ENCODE peak calls at places on chromosomes 7 and 10, in nine cellular contexts. M is K562, N is GM12878, D is suprapubic skin, E is spleen, S is stomach, H is transverse colon, L is sigmoid colon, B is HCT116. C is an unnamed sample. For H3K4me1, the result is how much of the 10 kb centered on the place peaks cover.

GRCh38 chr7:877312-878232 is 1.2 kb downstream of the GET4 start:
- DNase-seq in M (peak), E (peak), B (no peak), D (no peak), H (peak), S (peak), L (no peak), N (no peak), C (no peak)

GRCh38 chr7:78607099-78607498 is 808.5 kb downstream of the PHTF2 start:
- DNase-seq in D (no peak), M (no peak), B (no peak), N (no peak), L (no peak), S (no peak), E (no peak), H (no peak), C (no peak)

GRCh38 chr10:132693676-132694075 is 92.3 kb downstream of the NKX6-2 start:
- DNase-seq in H (no peak), D (no peak), E (no peak), N (no peak), S (no peak), B (no peak), M (no peak), L (no peak), C (no peak)

GRCh38 chr10:21832751-21833150 is 170.8 kb downstream of the DNAJC1 start:
- DNase-seq in H (no peak), B (no peak), N (no peak), L (no peak), S (no peak), E (no peak), D (no peak), M (no peak), C (no peak)

GRCh38 chr10:71081229-71081560 is 131.2 kb upstream of the UNC5B start:
- DNase-seq in M (no peak), N (no peak), B (no peak), L (peak), E (no peak), D (peak), S (no peak), H (no peak), C (no peak)

GRCh38 chr7:64951250-64951848 is 39.5 kb downstream of the ZNF117 start:
- DNase-seq in B (peak), E (no peak), M (peak), N (peak), H (no peak), L (no peak), D (no peak), S (no peak), C (no peak)

GRCh38 chr10:124296121-124296812 is 122.5 kb downstream of the OAT start:
- DNase-seq in M (no peak), S (no peak), N (no peak), E (no peak), B (no peak), L (peak), H (no peak), D (peak), C (no peak)

GRCh38 chr10:27744478-27745379 is 890 bp downstream of the MKX start:
- DNase-seq in M (no peak), N (no peak), E (peak), H (peak), D (no peak), B (no peak), L (peak), S (peak), C (no peak)

GRCh38 chr7:24827589-24827988 is 70.3 kb upstream of the GSDME start:
- DNase-seq in B (no peak), E (no peak), M (no peak), L (no peak), N (no peak), D (no peak), H (no peak), S (no peak), C (no peak)

GRCh38 chr7:64098-64521 is 128.3 kb upstream of the FAM20C start:
- DNase-seq in M (peak), E (peak), D (no peak), B (peak), L (peak), H (peak), N (no peak), S (peak), C (peak)

GRCh38 chr10:124259139-124259825 is 159.4 kb downstream of the OAT start:
- DNase-seq in E (peak), L (peak), D (no peak), S (no peak), B (peak), N (no peak), M (no peak), H (no peak), C (no peak)

GRCh38 chr10:76382381-76382851 is 951.0 kb downstream of the LRMDA start:
- DNase-seq in B (no peak), M (no peak), N (no peak), D (no peak), S (no peak), L (no peak), H (no peak), E (no peak), C (no peak)

GRCh38 chr7:79692015-79692414 is 238.5 kb upstream of the MAGI2 start:
- DNase-seq in D (no peak), E (no peak), N (no peak), B (no peak), L (no peak), H (no peak), M (no peak), S (no peak), C (no peak)

GRCh38 chr7:101066141-101066857 is 19.0 kb upstream of the TRIM56 start:
- DNase-seq in H (no peak), M (no peak), B (no peak), E (peak), S (no peak), N (no peak), L (no peak), D (no peak), C (no peak)

GRCh38 chr10:3294919-3295318 is 122.3 kb upstream of the PITRM1 start:
- DNase-seq in L (no peak), M (no peak), H (no peak), B (no peak), N (no peak), D (no peak), S (no peak), E (no peak), C (no peak)

GRCh38 chr10:22479419-22479818 is 134.1 kb downstream of the SPAG6 start:
- DNase-seq in S (no peak), L (no peak), H (no peak), N (no peak), M (no peak), B (no peak), D (no peak), E (no peak), C (no peak)

GRCh38 chr7:110373514-110374258 is 717.2 kb upstream of the LRRN3 start:
- DNase-seq in H (no peak), B (no peak), L (no peak), N (no peak), M (no peak), D (no peak), E (no peak), S (no peak), C (no peak)

GRCh38 chr10:113169853-113170455 is 219.9 kb downstream of the TCF7L2 start:
- DNase-seq in M (no peak), D (no peak), H (no peak), E (no peak), S (no peak), N (peak), L (no peak), B (no peak), C (no peak)

GRCh38 chr10:27794157-27794556 is 48.5 kb upstream of the MKX start:
- DNase-seq in B (no peak), D (no peak), E (no peak), L (no peak), M (no peak), H (no peak), S (no peak), N (no peak), C (no peak)

GRCh38 chr10:71320592-71320991 is 1.5 kb downstream of the SLC29A3 start:
- DNase-seq in N (no peak), L (no peak), B (no peak), M (no peak), S (no peak), D (no peak), E (no peak), H (no peak), C (no peak)

GRCh38 chr10:128723631-128724205 is 597.5 kb upstream of the MKI67 start:
- DNase-seq in L (no peak), H (no peak), B (no peak), S (no peak), N (no peak), M (no peak), E (no peak), D (no peak), C (no peak)

GRCh38 chr10:131453772-131454634 is 142.5 kb upstream of the TCERG1L start:
- DNase-seq in B (peak), L (no peak), H (peak), M (peak), N (no peak), D (peak), E (no peak), S (peak), C (no peak)

GRCh38 chr7:130957722-130958360 is 223.8 kb upstream of the KLF14 start:
- DNase-seq in M (no peak), H (no peak), E (no peak), B (no peak), L (no peak), S (no peak), N (no peak), D (no peak), C (no peak)

GRCh38 chr10:126459878-126460481 is 71.7 kb upstream of the ADAM12 start:
- DNase-seq in H (no peak), D (no peak), L (no peak), M (no peak), E (no peak), S (no peak), B (peak), N (no peak), C (no peak)

GRCh38 chr7:101166909-101167644 is 1.7 kb upstream of the VGF start:
- DNase-seq in L (no peak), S (no peak), D (no peak), N (no peak), M (peak), E (no peak), B (no peak), H (no peak), C (no peak)

GRCh38 chr10:52706347-52707070 is 66.1 kb downstream of the MBL2 start:
- DNase-seq in E (no peak), N (no peak), M (no peak), S (no peak), D (no peak), H (no peak), L (no peak), B (no peak), C (no peak)

GRCh38 chr10:69217119-69217754 is 2.9 kb upstream of the HKDC1 start:
- DNase-seq in M (no peak), H (no peak), D (no peak), B (peak), L (no peak), E (no peak), N (no peak), S (no peak), C (no peak)

GRCh38 chr10:32687546-32687945 is 241.6 kb downstream of the CCDC7 start:
- DNase-seq in L (no peak), N (no peak), M (no peak), E (no peak), S (no peak), H (no peak), D (no peak), B (no peak), C (no peak)

GRCh38 chr7:16543456-16543855 is 16.8 kb downstream of the LRRC72 start:
- DNase-seq in N (no peak), M (no peak), S (no peak), B (no peak), H (no peak), L (no peak), D (no peak), E (no peak), C (no peak)

DNA sequence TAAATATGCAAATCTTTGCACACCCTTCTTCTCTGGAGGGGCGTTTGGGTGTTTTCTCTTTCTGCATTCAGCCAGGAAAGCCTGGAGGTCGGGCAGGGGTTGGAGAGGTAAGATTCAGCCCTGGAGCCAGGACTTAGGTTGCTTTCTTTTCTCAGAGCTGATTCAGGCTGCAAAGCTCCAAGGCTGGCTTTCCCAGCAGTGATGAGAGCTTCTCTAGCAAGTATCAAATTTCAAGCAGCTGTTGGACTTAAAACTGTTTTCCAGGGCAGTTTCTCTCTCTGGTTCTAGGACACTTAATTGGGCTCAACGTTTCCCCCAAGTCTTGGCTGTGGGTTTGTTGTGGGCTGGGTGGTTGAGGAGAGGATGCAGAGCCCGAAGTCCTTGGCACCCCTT is 608 bp downstream of the AKR1B10 start:
- DNase-seq in D (no peak), S (no peak), E (no peak), L (no peak), N (no peak), M (no peak), B (no peak), H (no peak), C (no peak)
- H3K4me1 ChIP-seq in D (half or more), S (under half), E (under half), L (under half), N (under half), M (under half), B (under half), H (under half), C (under half)

DNA sequence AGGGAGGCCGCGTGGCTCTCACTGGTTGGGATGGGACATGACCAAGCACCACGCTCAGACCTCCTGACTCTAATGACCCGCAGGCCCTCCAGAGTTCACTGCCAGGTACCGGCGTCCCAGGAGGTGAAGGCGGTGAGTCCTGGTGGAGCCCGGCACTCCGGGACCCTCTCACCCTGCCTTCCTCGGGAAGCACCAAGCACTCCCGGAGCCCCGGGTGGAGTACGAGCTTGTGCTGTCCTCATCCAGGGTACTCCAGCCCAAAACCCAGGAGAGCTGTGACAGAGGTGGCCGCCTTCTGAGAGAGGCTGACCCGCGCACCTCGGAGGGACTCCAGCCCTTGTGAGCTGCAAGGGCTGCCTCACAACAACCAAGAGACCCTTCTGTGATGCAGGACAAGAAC is 9.4 kb downstream of the MAD1L1 start:
- DNase-seq in D (no peak), E (no peak), H (no peak), M (no peak), L (no peak), B (no peak), S (no peak), N (no peak), C (no peak)
- TF ChIP-seq POLR2AphosphoS5 in D (no peak), E (no peak), H (no peak), M (no peak), L (no peak), B (no peak), S (no peak), N (no peak), C (no peak)

GRCh38 chr7:42231043-42231442 is 6.0 kb downstream of the GLI3 start:
- DNase-seq in B (no peak), E (no peak), H (no peak), L (no peak), D (no peak), M (no peak), N (no peak), S (no peak), C (no peak)

GRCh38 chr7:42232275-42232674 is 4.7 kb downstream of the GLI3 start:
- DNase-seq in E (no peak), H (no peak), N (no peak), D (peak), S (no peak), L (peak), B (no peak), M (no peak), C (no peak)

GRCh38 chr7:42234736-42235135 is 2.3 kb downstream of the GLI3 start:
- DNase-seq in N (no peak), E (no peak), S (no peak), D (no peak), B (no peak), H (no peak), L (no peak), M (no peak), C (no peak)

GRCh38 chr7:42233939-42234338 is 3.1 kb downstream of the GLI3 start:
- DNase-seq in H (no peak), N (no peak), S (no peak), E (no peak), L (no peak), B (no peak), D (no peak), M (no peak), C (no peak)

GRCh38 chr7:42233166-42233565 is 3.8 kb downstream of the GLI3 start:
- DNase-seq in B (no peak), L (no peak), N (no peak), E (no peak), M (no peak), H (no peak), D (no peak), S (no peak), C (no peak)
- H3K4me1 ChIP-seq in B (under half), L (half or more), N (under half), E (under half), M (under half), H (under half), D (half or more), S (under half), C (under half)

GRCh38 chr10:59362184-59362966 is at the start of gene FAM13C:
- DNase-seq in N (no peak), L (peak), E (peak), B (no peak), S (peak), H (peak), M (no peak), D (peak), C (peak)

GRCh38 chr10:59361659-59362183 is 628 bp downstream of the FAM13C start:
- DNase-seq in D (no peak), B (no peak), H (no peak), S (no peak), E (no peak), L (no peak), M (no peak), N (no peak), C (no peak)

GRCh38 chr10:59363446-59363958 is 1.2 kb upstream of the FAM13C start:
- DNase-seq in E (no peak), H (no peak), L (no peak), M (no peak), N (no peak), S (no peak), D (no peak), B (no peak), C (no peak)

GRCh38 chr10:59362991-59363390 is 642 bp upstream of the FAM13C start:
- DNase-seq in L (peak), H (peak), M (no peak), S (peak), B (no peak), N (no peak), E (no peak), D (peak), C (peak)

DNA sequence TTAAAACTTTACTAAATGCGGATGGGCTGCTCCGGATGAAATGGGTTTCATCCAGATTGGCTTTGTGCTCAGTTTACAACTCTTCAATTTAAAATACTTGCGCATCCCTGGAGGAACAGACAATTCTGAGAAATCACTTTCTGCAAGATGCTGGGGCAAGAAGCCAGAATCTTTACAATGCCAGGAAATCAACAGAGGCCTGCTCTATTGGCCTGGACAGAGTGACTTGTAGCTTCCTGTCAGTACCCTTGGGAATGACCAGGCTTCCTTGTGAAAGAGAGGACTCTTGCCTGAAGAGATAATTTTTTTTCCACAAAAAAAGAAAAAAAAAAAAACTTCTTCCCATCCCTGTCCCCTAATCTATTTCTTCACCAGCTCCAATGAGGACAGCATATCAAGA is 4.0 kb upstream of the FAM13C start:
- DNase-seq in E (no peak), N (no peak), B (no peak), D (no peak), S (no peak), L (no peak), H (no peak), M (no peak), C (no peak)
- TF ChIP-seq POLR2AphosphoS5 in E (no peak), N (no peak), B (no peak), D (no peak), S (no peak), L (no peak), H (no peak), M (no peak), C (no peak)

GRCh38 chr10:104304346-104304745 is 33.9 kb downstream of the ITPRIP start:
- DNase-seq in M (no peak), L (no peak), D (no peak), N (no peak), S (no peak), H (no peak), B (no peak), E (no peak), C (no peak)
- H3K4me1 ChIP-seq in M (under half), L (under half), D (under half), N (under half), S (under half), H (under half), B (under half), E (under half), C (under half)

DNA sequence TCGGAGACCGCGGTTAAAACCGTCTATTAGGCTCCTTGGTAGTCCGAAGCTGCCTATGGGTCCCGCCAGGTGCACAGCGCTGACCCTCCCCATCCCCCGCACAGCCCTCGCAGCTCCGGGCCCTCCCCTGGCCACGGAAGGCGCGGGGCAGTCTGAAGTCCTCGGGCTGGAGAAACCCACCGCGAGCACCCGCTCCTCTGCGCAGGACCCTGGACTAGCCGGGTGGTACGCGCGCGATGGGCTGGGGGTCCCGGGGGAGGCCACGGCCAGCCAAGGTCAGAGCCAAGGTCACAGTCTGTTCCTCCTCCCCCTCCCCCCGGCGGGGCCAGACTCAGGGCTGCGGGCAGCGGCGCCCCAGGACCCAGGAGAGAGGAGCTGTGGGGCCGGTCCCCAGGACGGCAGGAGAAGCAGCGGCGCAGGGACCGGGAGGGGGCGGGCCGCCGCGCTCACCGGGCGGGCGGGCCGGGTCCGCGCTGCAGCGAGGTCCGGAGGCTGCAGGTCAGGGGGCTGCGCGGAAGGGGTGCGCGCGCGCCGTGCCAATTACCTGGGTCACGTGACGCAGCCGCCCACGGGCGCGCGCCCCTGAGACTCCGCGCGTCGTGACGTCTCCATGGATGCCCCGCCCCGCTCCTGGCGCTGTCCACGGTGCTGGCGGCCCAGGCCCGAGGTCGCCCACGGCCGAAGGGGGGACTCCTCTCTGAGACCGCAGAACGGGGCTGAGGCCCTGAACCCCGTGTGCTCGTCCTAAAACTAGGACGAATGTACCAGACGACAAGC is at the start of gene OGDHL:
- DNase-seq in N (no peak), S (peak), E (peak), M (peak), B (peak), D (no peak), H (peak), L (no peak), C (no peak)
- TF ChIP-seq POLR2AphosphoS5 in N (no peak), S (no peak), E (peak), M (no peak), B (peak), D (no peak), H (no peak), L (no peak), C (no peak)

DNA sequence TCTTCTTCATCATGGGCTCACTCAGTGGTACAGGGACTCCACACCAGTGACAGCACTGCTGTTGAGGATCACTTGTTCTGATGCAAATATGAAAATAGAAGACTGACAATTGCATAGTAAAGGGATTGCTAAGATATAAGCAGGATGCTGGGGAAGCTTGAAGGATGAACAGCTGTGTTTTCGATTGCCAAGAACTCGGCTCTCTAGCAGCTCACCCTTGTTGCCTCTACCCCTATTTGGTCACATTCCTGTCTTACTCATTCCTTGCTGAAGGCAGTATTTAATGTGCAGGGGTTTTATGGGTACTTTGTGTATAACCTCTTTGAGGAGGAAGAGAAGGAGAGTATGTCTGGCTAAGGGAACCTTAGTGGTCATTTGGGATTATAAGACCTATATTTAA is 218.8 kb downstream of the AUTS2 start:
- DNase-seq in L (no peak), D (no peak), E (no peak), N (no peak), B (no peak), M (no peak), H (no peak), S (no peak), C (no peak)
- H3K4me1 ChIP-seq in L (half or more), D (under half), E (under half), N (under half), B (under half), M (under half), H (under half), S (under half), C (under half)